ENCODE peak calls at places on chromosomes 16 and 17, in seven cellular contexts. J is T-helper 1 cell; F is DMS79; P is mucosa of gallbladder; G is Daoy; E is stimulated activated CD8-positive, alpha-beta memory T cell treated with anti-CD3 and anti-CD28 coated beads, Interleukin-2, amount 100 ng/mL, for 48 hours; C is effector CD4-positive, alpha-beta T cell. V is an unnamed sample.

GRCh38 chr17:1972429-1973160 is 52.5 kb downstream of the RTN4RL1 start:
- DNase-seq in J (no peak), P (no peak), E (no peak), G (no peak), F (no peak), C (no peak), V (no peak)

GRCh38 chr17:80220709-80221215 is 535 bp downstream of the SLC26A11 start:
- DNase-seq in F (no peak), J (no peak), C (peak; percentile 10), E (no peak), P (no peak), G (no peak), V (no peak)

GRCh38 chr17:31256936-31257335 is 40.1 kb downstream of the OMG start:
- DNase-seq in C (no peak), J (no peak), G (no peak), P (no peak), F (no peak), E (no peak), V (no peak)

GRCh38 chr17:1647802-1648581 is 1.7 kb downstream of the RILP start:
- DNase-seq in E (no peak), F (no peak), P (peak; percentile 42), C (no peak), J (no peak), G (peak; percentile 55), V (no peak)

GRCh38 chr17:74830861-74831260 is 28.8 kb downstream of the GRIN2C start:
- DNase-seq in P (no peak), G (no peak), E (no peak), F (no peak), C (no peak), J (no peak), V (no peak)

GRCh38 chr16:85421338-85422123 is 191.6 kb upstream of the GSE1 start:
- DNase-seq in J (peak; percentile 10), G (no peak), P (no peak), C (no peak), F (no peak), E (no peak), V (no peak)

GRCh38 chr16:14338969-14339368 is 267.9 kb downstream of the MRTFB start:
- DNase-seq in P (no peak), C (no peak), J (no peak), E (no peak), G (no peak), F (no peak), V (no peak)

GRCh38 chr17:29628619-29629018 is 5.9 kb upstream of the CORO6 start:
- DNase-seq in P (no peak), J (no peak), C (no peak), G (no peak), F (peak; percentile 67), E (no peak), V (no peak)